ENCODE peak calls at places on chromosomes 6 and 20, in seven cellular contexts. One of them, this sample, is unnamed.

GRCh38 chr6:34143884-34144580 is 1.9 kb downstream of the GRM4 start:
- DNase-seq in SJSA1: peak; percentile 20
- DNase-seq in sigmoid colon: no peak
- DNase-seq in IMR-90: no peak
- DNase-seq in CD8-positive, alpha-beta memory T cell: no peak
- DNase-seq in ascending aorta: no peak
- DNase-seq in heart left ventricle: no peak
- DNase-seq in this sample: no peak

GRCh38 chr6:110067837-110068591 is 89.9 kb downstream of the GPR6 start:
- DNase-seq in SJSA1: no peak
- DNase-seq in sigmoid colon: no peak
- DNase-seq in IMR-90: no peak
- DNase-seq in CD8-positive, alpha-beta memory T cell: no peak
- DNase-seq in ascending aorta: no peak
- DNase-seq in heart left ventricle: no peak
- DNase-seq in this sample: no peak

GRCh38 chr6:149318581-149319286 is 1.2 kb downstream of the TAB2 start:
- DNase-seq in SJSA1: peak; percentile 50
- DNase-seq in sigmoid colon: no peak
- DNase-seq in IMR-90: no peak
- DNase-seq in CD8-positive, alpha-beta memory T cell: no peak
- DNase-seq in ascending aorta: no peak
- DNase-seq in heart left ventricle: no peak
- DNase-seq in this sample: peak; percentile 18

GRCh38 chr20:40287683-40288082 is 401.4 kb downstream of the MAFB start:
- DNase-seq in SJSA1: no peak
- DNase-seq in sigmoid colon: no peak
- DNase-seq in IMR-90: no peak
- DNase-seq in CD8-positive, alpha-beta memory T cell: no peak
- DNase-seq in ascending aorta: no peak
- DNase-seq in heart left ventricle: no peak
- DNase-seq in this sample: no peak

GRCh38 chr6:110826236-110827129 is 11.2 kb upstream of the CDK19 start:
- DNase-seq in SJSA1: no peak
- DNase-seq in sigmoid colon: peak; percentile 72
- DNase-seq in IMR-90: peak; percentile 22
- DNase-seq in CD8-positive, alpha-beta memory T cell: no peak
- DNase-seq in ascending aorta: no peak
- DNase-seq in heart left ventricle: no peak
- DNase-seq in this sample: peak; percentile 58

GRCh38 chr20:60583741-60584140 is 625.5 kb downstream of the CDH26 start:
- DNase-seq in SJSA1: no peak
- DNase-seq in sigmoid colon: no peak
- DNase-seq in IMR-90: no peak
- DNase-seq in CD8-positive, alpha-beta memory T cell: no peak
- DNase-seq in ascending aorta: no peak
- DNase-seq in heart left ventricle: no peak
- DNase-seq in this sample: no peak

GRCh38 chr6:28977351-28978136 is 27.6 kb downstream of the ZNF311 start:
- DNase-seq in SJSA1: peak; percentile 6
- DNase-seq in sigmoid colon: no peak
- DNase-seq in IMR-90: peak; percentile 50
- DNase-seq in CD8-positive, alpha-beta memory T cell: no peak
- DNase-seq in ascending aorta: no peak
- DNase-seq in heart left ventricle: no peak
- DNase-seq in this sample: peak; percentile 85

GRCh38 chr20:5770240-5770986 is 20.2 kb downstream of the SHLD1 start:
- DNase-seq in SJSA1: no peak
- DNase-seq in sigmoid colon: no peak
- DNase-seq in IMR-90: peak; percentile 27
- DNase-seq in CD8-positive, alpha-beta memory T cell: no peak
- DNase-seq in ascending aorta: no peak
- DNase-seq in heart left ventricle: no peak
- DNase-seq in this sample: no peak

GRCh38 chr20:33909331-33909921 is 84.3 kb upstream of the RALY start:
- DNase-seq in SJSA1: peak; percentile 82
- DNase-seq in sigmoid colon: no peak
- DNase-seq in IMR-90: peak; percentile 96
- DNase-seq in CD8-positive, alpha-beta memory T cell: no peak
- DNase-seq in ascending aorta: no peak
- DNase-seq in heart left ventricle: no peak
- DNase-seq in this sample: peak; percentile 60

GRCh38 chr6:166463363-166464067 is 80.8 kb upstream of the MPC1 start:
- DNase-seq in SJSA1: no peak
- DNase-seq in sigmoid colon: no peak
- DNase-seq in IMR-90: no peak
- DNase-seq in CD8-positive, alpha-beta memory T cell: no peak
- DNase-seq in ascending aorta: no peak
- DNase-seq in heart left ventricle: no peak
- DNase-seq in this sample: no peak

GRCh38 chr6:54910326-54910952 is 63.9 kb downstream of the FAM83B start:
- DNase-seq in SJSA1: no peak
- DNase-seq in sigmoid colon: peak; percentile 41
- DNase-seq in IMR-90: peak; percentile 8
- DNase-seq in CD8-positive, alpha-beta memory T cell: no peak
- DNase-seq in ascending aorta: no peak
- DNase-seq in heart left ventricle: no peak
- DNase-seq in this sample: no peak

GRCh38 chr6:56292505-56293181 is 45.3 kb upstream of the COL21A1 start:
- DNase-seq in SJSA1: peak; percentile 52
- DNase-seq in sigmoid colon: no peak
- DNase-seq in IMR-90: peak; percentile 62
- DNase-seq in CD8-positive, alpha-beta memory T cell: no peak
- DNase-seq in ascending aorta: no peak
- DNase-seq in heart left ventricle: peak; percentile 19
- DNase-seq in this sample: peak; percentile 79

GRCh38 chr6:165660881-165661415 is 2.1 kb downstream of the PDE10A start:
- DNase-seq in SJSA1: no peak
- DNase-seq in sigmoid colon: no peak
- DNase-seq in IMR-90: no peak
- DNase-seq in CD8-positive, alpha-beta memory T cell: no peak
- DNase-seq in ascending aorta: no peak
- DNase-seq in heart left ventricle: peak; percentile 56
- DNase-seq in this sample: no peak

GRCh38 chr6:79841577-79842381 is 105.6 kb downstream of the ELOVL4 start:
- DNase-seq in SJSA1: no peak
- DNase-seq in sigmoid colon: no peak
- DNase-seq in IMR-90: no peak
- DNase-seq in CD8-positive, alpha-beta memory T cell: no peak
- DNase-seq in ascending aorta: no peak
- DNase-seq in heart left ventricle: no peak
- DNase-seq in this sample: peak; percentile 5

GRCh38 chr6:52055451-52055850 is 32.0 kb downstream of the PKHD1 start:
- DNase-seq in SJSA1: no peak
- DNase-seq in sigmoid colon: no peak
- DNase-seq in IMR-90: no peak
- DNase-seq in CD8-positive, alpha-beta memory T cell: no peak
- DNase-seq in ascending aorta: no peak
- DNase-seq in heart left ventricle: no peak
- DNase-seq in this sample: no peak

GRCh38 chr20:46523696-46524328 is 10.5 kb upstream of the ZNF334 start:
- DNase-seq in SJSA1: no peak
- DNase-seq in sigmoid colon: no peak
- DNase-seq in IMR-90: peak; percentile 17
- DNase-seq in CD8-positive, alpha-beta memory T cell: no peak
- DNase-seq in ascending aorta: no peak
- DNase-seq in heart left ventricle: no peak
- DNase-seq in this sample: peak; percentile 32

GRCh38 chr6:41200901-41201783 is at the start of gene TREML2:
- DNase-seq in SJSA1: no peak
- DNase-seq in sigmoid colon: no peak
- DNase-seq in IMR-90: no peak
- DNase-seq in CD8-positive, alpha-beta memory T cell: no peak
- DNase-seq in ascending aorta: no peak
- DNase-seq in heart left ventricle: no peak
- DNase-seq in this sample: no peak

GRCh38 chr6:147204843-147205311 is 660 bp downstream of the STXBP5 start:
- DNase-seq in SJSA1: peak; percentile 23
- DNase-seq in sigmoid colon: no peak
- DNase-seq in IMR-90: peak; percentile 10
- DNase-seq in CD8-positive, alpha-beta memory T cell: no peak
- DNase-seq in ascending aorta: no peak
- DNase-seq in heart left ventricle: no peak
- DNase-seq in this sample: peak; percentile 50

GRCh38 chr6:73134588-73134987 is 90.7 kb downstream of the KHDC1L start:
- DNase-seq in SJSA1: no peak
- DNase-seq in sigmoid colon: no peak
- DNase-seq in IMR-90: peak; percentile 34
- DNase-seq in CD8-positive, alpha-beta memory T cell: no peak
- DNase-seq in ascending aorta: no peak
- DNase-seq in heart left ventricle: no peak
- DNase-seq in this sample: peak; percentile 27

GRCh38 chr6:78363688-78364087 is 503.7 kb upstream of the IRAK1BP1 start:
- DNase-seq in SJSA1: no peak
- DNase-seq in sigmoid colon: no peak
- DNase-seq in IMR-90: no peak
- DNase-seq in CD8-positive, alpha-beta memory T cell: no peak
- DNase-seq in ascending aorta: no peak
- DNase-seq in heart left ventricle: no peak
- DNase-seq in this sample: no peak

GRCh38 chr20:11195169-11195568 is 521.4 kb upstream of the JAG1 start:
- DNase-seq in SJSA1: no peak
- DNase-seq in sigmoid colon: no peak
- DNase-seq in IMR-90: no peak
- DNase-seq in CD8-positive, alpha-beta memory T cell: no peak
- DNase-seq in ascending aorta: no peak
- DNase-seq in heart left ventricle: no peak
- DNase-seq in this sample: no peak

GRCh38 chr20:48772183-48772976 is 55.4 kb downstream of the PREX1 start:
- DNase-seq in SJSA1: no peak
- DNase-seq in sigmoid colon: peak; percentile 78
- DNase-seq in IMR-90: no peak
- DNase-seq in CD8-positive, alpha-beta memory T cell: no peak
- DNase-seq in ascending aorta: peak; percentile 39
- DNase-seq in heart left ventricle: peak; percentile 59
- DNase-seq in this sample: no peak
- H3K27ac ChIP-seq in SJSA1: no peak overlapping the region
- H3K27ac ChIP-seq in sigmoid colon: peak overlapping the region; percentile 18
- H3K27ac ChIP-seq in IMR-90: no peak overlapping the region
- H3K27ac ChIP-seq in CD8-positive, alpha-beta memory T cell: no peak overlapping the region
- H3K27ac ChIP-seq in ascending aorta: no peak overlapping the region
- H3K27ac ChIP-seq in heart left ventricle: no peak overlapping the region
- H3K27ac ChIP-seq in this sample: no peak overlapping the region

GRCh38 chr6:22330941-22331340 is 34.1 kb upstream of the PRL start:
- DNase-seq in SJSA1: no peak
- DNase-seq in sigmoid colon: no peak
- DNase-seq in IMR-90: no peak
- DNase-seq in CD8-positive, alpha-beta memory T cell: no peak
- DNase-seq in ascending aorta: no peak
- DNase-seq in heart left ventricle: no peak
- DNase-seq in this sample: no peak

GRCh38 chr6:22332216-22332615 is 35.4 kb upstream of the PRL start:
- DNase-seq in SJSA1: no peak
- DNase-seq in sigmoid colon: no peak
- DNase-seq in IMR-90: no peak
- DNase-seq in CD8-positive, alpha-beta memory T cell: no peak
- DNase-seq in ascending aorta: no peak
- DNase-seq in heart left ventricle: no peak
- DNase-seq in this sample: no peak

GRCh38 chr6:22334778-22335177 is 37.9 kb upstream of the PRL start:
- DNase-seq in SJSA1: no peak
- DNase-seq in sigmoid colon: no peak
- DNase-seq in IMR-90: no peak
- DNase-seq in CD8-positive, alpha-beta memory T cell: no peak
- DNase-seq in ascending aorta: no peak
- DNase-seq in heart left ventricle: no peak
- DNase-seq in this sample: no peak

GRCh38 chr6:22332726-22333125 is 35.9 kb upstream of the PRL start:
- DNase-seq in SJSA1: peak; percentile 48
- DNase-seq in sigmoid colon: no peak
- DNase-seq in IMR-90: no peak
- DNase-seq in CD8-positive, alpha-beta memory T cell: no peak
- DNase-seq in ascending aorta: no peak
- DNase-seq in heart left ventricle: no peak
- DNase-seq in this sample: peak; percentile 47

GRCh38 chr6:22333802-22334201 is 37.0 kb upstream of the PRL start:
- DNase-seq in SJSA1: peak; percentile 55
- DNase-seq in sigmoid colon: no peak
- DNase-seq in IMR-90: peak; percentile 68
- DNase-seq in CD8-positive, alpha-beta memory T cell: no peak
- DNase-seq in ascending aorta: no peak
- DNase-seq in heart left ventricle: no peak
- DNase-seq in this sample: no peak
- H3K27ac ChIP-seq in SJSA1: peak overlapping the region; percentile 58
- H3K27ac ChIP-seq in sigmoid colon: no peak overlapping the region
- H3K27ac ChIP-seq in IMR-90: peak overlapping the region; percentile 56
- H3K27ac ChIP-seq in CD8-positive, alpha-beta memory T cell: no peak overlapping the region
- H3K27ac ChIP-seq in ascending aorta: no peak overlapping the region
- H3K27ac ChIP-seq in heart left ventricle: no peak overlapping the region
- H3K27ac ChIP-seq in this sample: no peak overlapping the region

GRCh38 chr6:105138141-105138540 is 41.7 kb downstream of the POPDC3 start:
- DNase-seq in SJSA1: no peak
- DNase-seq in sigmoid colon: no peak
- DNase-seq in IMR-90: no peak
- DNase-seq in CD8-positive, alpha-beta memory T cell: no peak
- DNase-seq in ascending aorta: no peak
- DNase-seq in heart left ventricle: no peak
- DNase-seq in this sample: no peak

GRCh38 chr6:105136433-105137350 is 43.1 kb downstream of the POPDC3 start:
- DNase-seq in SJSA1: peak; percentile 84
- DNase-seq in sigmoid colon: peak; percentile 88
- DNase-seq in IMR-90: peak; percentile 59
- DNase-seq in CD8-positive, alpha-beta memory T cell: no peak
- DNase-seq in ascending aorta: no peak
- DNase-seq in heart left ventricle: peak; percentile 79
- DNase-seq in this sample: no peak

GRCh38 chr6:105137388-105137787 is 42.4 kb downstream of the POPDC3 start:
- DNase-seq in SJSA1: peak; percentile 62
- DNase-seq in sigmoid colon: peak; percentile 68
- DNase-seq in IMR-90: no peak
- DNase-seq in CD8-positive, alpha-beta memory T cell: no peak
- DNase-seq in ascending aorta: no peak
- DNase-seq in heart left ventricle: peak; percentile 30
- DNase-seq in this sample: no peak

GRCh38 chr6:105135056-105135455 is 44.8 kb downstream of the POPDC3 start:
- DNase-seq in SJSA1: peak; percentile 36
- DNase-seq in sigmoid colon: no peak
- DNase-seq in IMR-90: peak; percentile 18
- DNase-seq in CD8-positive, alpha-beta memory T cell: no peak
- DNase-seq in ascending aorta: no peak
- DNase-seq in heart left ventricle: no peak
- DNase-seq in this sample: peak; percentile 3

GRCh38 chr6:105135907-105136432 is 43.8 kb downstream of the POPDC3 start:
- DNase-seq in SJSA1: no peak
- DNase-seq in sigmoid colon: no peak
- DNase-seq in IMR-90: peak; percentile 22
- DNase-seq in CD8-positive, alpha-beta memory T cell: no peak
- DNase-seq in ascending aorta: no peak
- DNase-seq in heart left ventricle: no peak
- DNase-seq in this sample: no peak
- H3K27ac ChIP-seq in SJSA1: peak overlapping the region; percentile 63
- H3K27ac ChIP-seq in sigmoid colon: peak overlapping the region; percentile 97
- H3K27ac ChIP-seq in IMR-90: peak overlapping the region; percentile 42
- H3K27ac ChIP-seq in CD8-positive, alpha-beta memory T cell: no peak overlapping the region
- H3K27ac ChIP-seq in ascending aorta: peak overlapping the region; percentile 83
- H3K27ac ChIP-seq in heart left ventricle: peak overlapping the region; percentile 62
- H3K27ac ChIP-seq in this sample: no peak overlapping the region

DNA sequence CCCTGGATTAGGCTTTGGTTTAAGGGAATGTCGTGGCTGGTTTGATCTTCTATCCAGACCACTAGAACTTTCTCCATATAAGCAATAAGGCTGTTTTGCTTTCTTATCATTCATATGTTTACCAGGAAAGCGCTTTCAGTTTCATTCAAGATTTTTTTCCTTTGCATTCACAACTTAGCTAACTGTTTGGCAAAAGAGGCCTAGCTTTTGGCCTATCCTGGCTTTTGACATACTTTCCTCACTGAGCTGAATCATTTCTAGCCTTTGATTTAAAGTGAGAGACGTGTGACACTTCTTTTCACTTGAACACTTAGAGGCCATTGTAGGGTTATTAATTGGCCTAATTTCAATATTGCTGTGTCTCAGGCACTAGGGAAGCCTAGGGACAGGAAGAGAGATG is 1.7 kb upstream of the FAM50B start:
- DNase-seq in SJSA1: no peak
- DNase-seq in sigmoid colon: no peak
- DNase-seq in IMR-90: peak; percentile 36
- DNase-seq in CD8-positive, alpha-beta memory T cell: no peak
- DNase-seq in ascending aorta: no peak
- DNase-seq in heart left ventricle: no peak
- DNase-seq in this sample: no peak
- H3K27ac ChIP-seq in SJSA1: peak overlapping the region; percentile 23
- H3K27ac ChIP-seq in sigmoid colon: peak overlapping the region; percentile 79
- H3K27ac ChIP-seq in IMR-90: no peak overlapping the region
- H3K27ac ChIP-seq in CD8-positive, alpha-beta memory T cell: no peak overlapping the region
- H3K27ac ChIP-seq in ascending aorta: peak overlapping the region; percentile 74
- H3K27ac ChIP-seq in heart left ventricle: no peak overlapping the region
- H3K27ac ChIP-seq in this sample: no peak overlapping the region

This sample was measured in PC-3.